ENCODE peak calls at places on chromosomes 4 and X, in nine cellular contexts. S is GM20000, J is right lobe of liver, K is left lung, Z is epithelial cell of esophagus, Q is IMR-90, E is omental fat pad, I is mesothelial cell of epicardium, G is endothelial cell. M is an unnamed sample.

GRCh38 chr4:36712013-36712412 is 430.6 kb downstream of the DTHD1 start:
- DNase-seq in S (no peak), J (no peak), K (no peak), Z (peak; percentile 38), Q (no peak), E (no peak), I (no peak), G (no peak), M (peak; percentile 15)

GRCh38 chr4:38935391-38936073 is 67.9 kb downstream of the FAM114A1 start:
- DNase-seq in S (no peak), J (no peak), K (no peak), Z (no peak), Q (peak; percentile 29), E (no peak), I (no peak), G (no peak), M (no peak)

GRCh38 chr4:184596044-184596616 is 53.1 kb downstream of the CASP3 start:
- DNase-seq in S (no peak), J (no peak), K (no peak), Z (no peak), Q (no peak), E (no peak), I (no peak), G (no peak), M (no peak)

GRCh38 chr4:146222313-146222712 is 8.0 kb downstream of the REELD1 start:
- DNase-seq in S (no peak), J (no peak), K (no peak), Z (peak; percentile 71), Q (peak; percentile 54), E (no peak), I (no peak), G (no peak), M (no peak)

GRCh38 chr4:145098675-145099037 is 545 bp downstream of the ABCE1 start:
- DNase-seq in S (peak; percentile 26), J (no peak), K (no peak), Z (peak; percentile 78), Q (peak; percentile 66), E (peak; percentile 25), I (no peak), G (no peak), M (peak; percentile 43)

GRCh38 chr4:129429566-129430339 is 333.8 kb downstream of the C4orf33 start:
- DNase-seq in S (no peak), J (no peak), K (no peak), Z (peak; percentile 32), Q (no peak), E (no peak), I (no peak), G (no peak), M (peak; percentile 15)

GRCh38 chr4:122996350-122996749 is 74.0 kb upstream of the NUDT6 start:
- DNase-seq in S (no peak), J (no peak), K (no peak), Z (no peak), Q (no peak), E (no peak), I (no peak), G (no peak), M (no peak)

GRCh38 chr4:56958111-56958517 is 19.3 kb downstream of the NOA1 start:
- DNase-seq in S (no peak), J (peak; percentile 77), K (peak; percentile 77), Z (peak; percentile 97), Q (peak; percentile 100), E (peak; percentile 38), I (no peak), G (no peak), M (peak; percentile 86)

GRCh38 chr4:144645102-144645469 is 870 bp upstream of the HHIP start:
- DNase-seq in S (no peak), J (no peak), K (peak; percentile 36), Z (no peak), Q (no peak), E (no peak), I (no peak), G (no peak), M (no peak)

GRCh38 chr4:37693450-37694190 is 7.4 kb upstream of the RELL1 start:
- DNase-seq in S (no peak), J (no peak), K (no peak), Z (peak; percentile 92), Q (peak; percentile 97), E (no peak), I (no peak), G (no peak), M (no peak)

GRCh38 chrX:110267874-110268273 is 50.0 kb downstream of the AMMECR1 start:
- DNase-seq in S (no peak), J (no peak), K (no peak), Z (no peak), Q (no peak), E (no peak), I (no peak), G (no peak), M (peak; percentile 8)

GRCh38 chr4:117529401-117529800 is 444.0 kb upstream of the TRAM1L1 start:
- DNase-seq in S (no peak), J (no peak), K (no peak), Z (no peak), Q (no peak), E (no peak), I (no peak), G (no peak), M (no peak)

GRCh38 chrX:50903387-50904027 is 7.0 kb upstream of the BMP15 start:
- DNase-seq in S (peak; percentile 6), J (no peak), K (no peak), Z (peak; percentile 53), Q (peak; percentile 26), E (no peak), I (no peak), G (peak; percentile 33), M (peak; percentile 74)

GRCh38 chrX:107626916-107627315 is 1.4 kb upstream of the PRPS1 start:
- DNase-seq in S (no peak), J (no peak), K (no peak), Z (no peak), Q (no peak), E (no peak), I (no peak), G (no peak), M (no peak)

GRCh38 chrX:70969635-70970481 is 39.0 kb upstream of the SLC7A3 start:
- DNase-seq in S (no peak), J (no peak), K (no peak), Z (no peak), Q (no peak), E (no peak), I (no peak), G (no peak), M (peak; percentile 3)

DNA sequence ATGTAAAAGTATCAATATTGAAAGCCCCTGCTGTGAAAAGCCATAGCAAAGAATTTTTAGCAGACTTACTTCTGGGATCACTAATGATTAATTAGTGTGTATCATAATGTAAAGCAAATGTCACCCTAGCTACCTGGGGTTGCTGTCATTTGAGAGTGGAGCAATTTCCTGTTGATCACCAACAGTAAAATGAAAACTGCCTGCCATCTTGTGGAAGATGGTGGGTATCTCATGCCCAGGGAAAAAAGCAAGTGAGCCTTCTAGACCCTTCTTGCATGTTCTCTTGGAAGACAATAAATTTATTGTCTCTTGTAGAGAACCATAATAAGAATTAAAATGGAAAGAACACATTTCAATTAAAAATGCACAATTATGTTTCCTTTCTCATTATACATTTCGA is 360.2 kb downstream of the ZIC3 start:
- DNase-seq in S (no peak), J (no peak), K (no peak), Z (peak; percentile 0), Q (no peak), E (no peak), I (no peak), G (peak; percentile 13), M (peak; percentile 47)
- TF ChIP-seq CTCF in S (no peak), J (peak; percentile 30), K (peak; percentile 10), Z (no peak), Q (no peak), E (no peak), I (peak; percentile 53), G (peak; percentile 49), M (peak; percentile 65)

GRCh38 chr4:169659736-169660670 is 39.6 kb downstream of the CLCN3 start:
- DNase-seq in S (peak; percentile 72), J (no peak), K (peak; percentile 77), Z (peak; percentile 99), Q (peak; percentile 99), E (peak; percentile 31), I (peak; percentile 47), G (peak; percentile 58), M (peak; percentile 98)

GRCh38 chr4:169660929-169661328 is 40.6 kb downstream of the CLCN3 start:
- DNase-seq in S (no peak), J (no peak), K (no peak), Z (no peak), Q (no peak), E (no peak), I (no peak), G (no peak), M (no peak)

GRCh38 chr4:169663894-169664293 is 43.5 kb downstream of the CLCN3 start:
- DNase-seq in S (no peak), J (no peak), K (no peak), Z (peak; percentile 29), Q (peak; percentile 31), E (no peak), I (no peak), G (no peak), M (peak; percentile 83)

GRCh38 chr4:169663402-169663801 is 43.0 kb downstream of the CLCN3 start:
- DNase-seq in S (no peak), J (no peak), K (no peak), Z (no peak), Q (no peak), E (no peak), I (no peak), G (no peak), M (no peak)

DNA sequence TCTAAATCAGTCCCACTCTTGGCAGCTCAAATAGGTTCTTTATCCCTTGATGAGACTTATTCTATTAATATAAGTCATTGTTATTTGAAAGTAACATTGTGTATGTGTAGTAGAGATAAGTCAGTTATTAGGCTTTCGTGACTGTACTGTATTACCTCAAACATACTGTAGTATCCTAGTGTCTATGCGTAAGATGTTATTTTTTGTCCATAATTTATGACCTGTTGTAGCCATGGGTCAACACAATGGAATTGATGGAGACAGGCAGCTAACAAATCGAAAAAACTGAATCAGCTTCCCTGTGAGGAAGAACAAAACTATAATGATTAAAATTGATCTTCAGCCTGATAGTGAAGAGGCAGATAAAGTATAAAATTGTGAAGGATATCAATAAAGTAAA is 41.8 kb downstream of the CLCN3 start:
- DNase-seq in S (no peak), J (no peak), K (no peak), Z (no peak), Q (no peak), E (no peak), I (no peak), G (no peak), M (no peak)
- TF ChIP-seq CTCF in S (no peak), J (no peak), K (no peak), Z (no peak), Q (no peak), E (no peak), I (no peak), G (no peak), M (no peak)

DNA sequence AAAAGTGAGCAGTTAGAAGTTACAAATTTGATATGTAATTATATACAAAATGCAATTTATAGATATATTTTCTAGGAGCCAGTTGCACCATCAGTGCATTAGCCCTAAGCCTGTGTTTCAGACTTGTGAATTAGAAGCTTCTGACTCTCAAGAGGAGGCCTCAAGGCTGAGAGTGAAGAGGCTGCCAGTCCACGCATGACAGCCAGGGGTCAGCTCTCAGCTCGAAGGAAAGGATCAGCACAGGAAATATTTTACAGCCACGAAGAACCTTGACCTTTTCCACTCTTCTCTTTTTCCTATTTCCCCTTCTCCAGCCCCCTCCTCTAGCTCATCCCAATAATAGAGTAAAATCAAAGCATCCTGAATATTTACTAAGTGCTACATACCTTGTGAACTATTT is 642.4 kb downstream of the TRIML1 start:
- DNase-seq in S (no peak), J (no peak), K (no peak), Z (peak; percentile 48), Q (peak; percentile 16), E (no peak), I (no peak), G (peak; percentile 13), M (peak; percentile 16)
- TF ChIP-seq CTCF in S (no peak), J (peak; percentile 31), K (no peak), Z (peak; percentile 67), Q (peak; percentile 37), E (no peak), I (no peak), G (peak; percentile 39), M (peak; percentile 33)

GRCh38 chr4:161952382-161952781 is 211.4 kb downstream of the FSTL5 start:
- DNase-seq in S (no peak), J (no peak), K (no peak), Z (peak; percentile 32), Q (no peak), E (no peak), I (no peak), G (no peak), M (no peak)
- TF ChIP-seq CTCF in S (no peak), J (peak; percentile 28), K (peak; percentile 9), Z (peak; percentile 36), Q (no peak), E (no peak), I (no peak), G (no peak), M (peak; percentile 27)